ENCODE peak calls at places on chromosomes 2 and 18, in eight cellular contexts. M is tibial artery; P is mesenchymal stem cell; V is adrenal gland; F is naive thymus-derived CD4-positive, alpha-beta T cell; S is HCT116; H is transverse colon; O is neuronal stem cell. I is an unnamed sample.
A peak's percentile ranks its signal among the peaks of the same experiment; 100 is the strongest.

GRCh38 chr18:54187372-54187771 is 37.1 kb downstream of the MBD2 start:
- DNase-seq in M (no peak), P (no peak), V (no peak), F (no peak), S (no peak), H (peak; percentile 10), O (no peak), I (no peak)

GRCh38 chr2:72757177-72757775 is 68.6 kb downstream of the EXOC6B start:
- DNase-seq in M (no peak), P (peak; percentile 61), V (peak; percentile 89), F (no peak), S (no peak), H (no peak), O (no peak), I (peak; percentile 63)

GRCh38 chr2:222941510-222942032 is 80.7 kb downstream of the ACSL3 start:
- DNase-seq in M (no peak), P (no peak), V (no peak), F (no peak), S (no peak), H (no peak), O (no peak), I (no peak)

GRCh38 chr2:10835052-10835970 is 22.7 kb upstream of the PDIA6 start:
- DNase-seq in M (peak; percentile 72), P (peak; percentile 41), V (peak; percentile 53), F (peak; percentile 58), S (peak; percentile 73), H (peak; percentile 88), O (peak; percentile 63), I (peak; percentile 73)

GRCh38 chr18:70216788-70217187 is 11.3 kb upstream of the RTTN start:
- DNase-seq in M (no peak), P (no peak), V (no peak), F (no peak), S (no peak), H (no peak), O (no peak), I (no peak)

GRCh38 chr2:45759310-45759851 is 107.9 kb downstream of the PRKCE start:
- DNase-seq in M (no peak), P (peak; percentile 84), V (no peak), F (no peak), S (no peak), H (no peak), O (no peak), I (no peak)

GRCh38 chr18:72799106-72799505 is 68.7 kb downstream of the NETO1 start:
- DNase-seq in M (no peak), P (peak; percentile 0), V (no peak), F (no peak), S (no peak), H (no peak), O (no peak), I (no peak)

GRCh38 chr2:157220502-157220901 is 37.0 kb upstream of the GALNT5 start:
- DNase-seq in M (no peak), P (no peak), V (no peak), F (no peak), S (no peak), H (no peak), O (no peak), I (no peak)

GRCh38 chr2:149259136-149259535 is 71.3 kb upstream of the LYPD6 start:
- DNase-seq in M (no peak), P (no peak), V (no peak), F (no peak), S (no peak), H (no peak), O (no peak), I (no peak)

GRCh38 chr2:128473175-128474013 is 154.7 kb upstream of the HS6ST1 start:
- DNase-seq in M (no peak), P (peak; percentile 50), V (no peak), F (no peak), S (no peak), H (peak; percentile 17), O (no peak), I (peak; percentile 21)

GRCh38 chr2:30165050-30165520 is 18.3 kb downstream of the YPEL5 start:
- DNase-seq in M (no peak), P (peak; percentile 93), V (peak; percentile 83), F (peak; percentile 88), S (peak; percentile 91), H (peak; percentile 46), O (peak; percentile 70), I (peak; percentile 94)

GRCh38 chr2:20471148-20471547 is 24.3 kb downstream of the RHOB start:
- DNase-seq in M (peak; percentile 9), P (no peak), V (no peak), F (no peak), S (no peak), H (no peak), O (no peak), I (no peak)

GRCh38 chr2:130152816-130153595 is 8.1 kb upstream of the CCDC74B start:
- DNase-seq in M (no peak), P (no peak), V (no peak), F (no peak), S (no peak), H (no peak), O (no peak), I (no peak)

GRCh38 chr2:32752205-32752604 is 124.4 kb downstream of the TTC27 start:
- DNase-seq in M (no peak), P (no peak), V (no peak), F (no peak), S (no peak), H (no peak), O (no peak), I (no peak)

GRCh38 chr2:32755666-32756065 is 127.8 kb downstream of the TTC27 start:
- DNase-seq in M (no peak), P (no peak), V (no peak), F (no peak), S (no peak), H (no peak), O (no peak), I (no peak)

GRCh38 chr2:32758232-32758631 is 130.4 kb downstream of the TTC27 start:
- DNase-seq in M (no peak), P (no peak), V (no peak), F (no peak), S (no peak), H (no peak), O (no peak), I (no peak)

GRCh38 chr2:32752952-32753351 is 125.1 kb downstream of the TTC27 start:
- DNase-seq in M (no peak), P (no peak), V (no peak), F (no peak), S (no peak), H (no peak), O (no peak), I (no peak)

GRCh38 chr2:32756074-32756727 is 128.4 kb downstream of the TTC27 start:
- DNase-seq in M (no peak), P (no peak), V (no peak), F (peak; percentile 2), S (no peak), H (no peak), O (no peak), I (no peak)
- H3K36me3 ChIP-seq in M (peaks cover 17% of the 10 kb centered on the region), P (peaks cover 5% of the 10 kb centered on the region), V (no peaks in the 10 kb centered on the region), F (peaks cover 3% of the 10 kb centered on the region), S (no peaks in the 10 kb centered on the region), H (no peaks in the 10 kb centered on the region), O (no peaks in the 10 kb centered on the region), I (peaks cover 7% of the 10 kb centered on the region)

GRCh38 chr18:73887801-73888200 is 259.8 kb downstream of the FBXO15 start:
- DNase-seq in M (no peak), P (no peak), V (no peak), F (no peak), S (no peak), H (no peak), O (no peak), I (no peak)
- H3K36me3 ChIP-seq in M (no peaks in the 10 kb centered on the region), P (no peaks in the 10 kb centered on the region), V (no peaks in the 10 kb centered on the region), F (no peaks in the 10 kb centered on the region), S (no peaks in the 10 kb centered on the region), H (no peaks in the 10 kb centered on the region), O (no peaks in the 10 kb centered on the region), I (no peaks in the 10 kb centered on the region)

GRCh38 chr2:33511141-33511540 is 34.7 kb downstream of the RASGRP3 start:
- DNase-seq in M (no peak), P (peak; percentile 81), V (no peak), F (no peak), S (no peak), H (no peak), O (no peak), I (no peak)
- H3K36me3 ChIP-seq in M (no peaks in the 10 kb centered on the region), P (no peaks in the 10 kb centered on the region), V (no peaks in the 10 kb centered on the region), F (no peaks in the 10 kb centered on the region), S (no peaks in the 10 kb centered on the region), H (no peaks in the 10 kb centered on the region), O (no peaks in the 10 kb centered on the region), I (no peaks in the 10 kb centered on the region)

GRCh38 chr18:35267809-35268208 is 22.2 kb downstream of the ZSCAN30 start:
- DNase-seq in M (no peak), P (no peak), V (no peak), F (peak; percentile 9), S (no peak), H (peak; percentile 26), O (no peak), I (no peak)
- H3K36me3 ChIP-seq in M (peaks cover 8% of the 10 kb centered on the region), P (peaks cover 29% of the 10 kb centered on the region), V (peaks cover 10% of the 10 kb centered on the region), F (no peaks in the 10 kb centered on the region), S (no peaks in the 10 kb centered on the region), H (no peaks in the 10 kb centered on the region), O (peaks cover 14% of the 10 kb centered on the region), I (no peaks in the 10 kb centered on the region)

GRCh38 chr2:224736227-224736626 is 20.1 kb upstream of the CCDC195 start:
- DNase-seq in M (no peak), P (no peak), V (no peak), F (no peak), S (no peak), H (no peak), O (no peak), I (no peak)
- H3K36me3 ChIP-seq in M (no peaks in the 10 kb centered on the region), P (no peaks in the 10 kb centered on the region), V (no peaks in the 10 kb centered on the region), F (no peaks in the 10 kb centered on the region), S (no peaks in the 10 kb centered on the region), H (no peaks in the 10 kb centered on the region), O (no peaks in the 10 kb centered on the region), I (no peaks in the 10 kb centered on the region)

DNA sequence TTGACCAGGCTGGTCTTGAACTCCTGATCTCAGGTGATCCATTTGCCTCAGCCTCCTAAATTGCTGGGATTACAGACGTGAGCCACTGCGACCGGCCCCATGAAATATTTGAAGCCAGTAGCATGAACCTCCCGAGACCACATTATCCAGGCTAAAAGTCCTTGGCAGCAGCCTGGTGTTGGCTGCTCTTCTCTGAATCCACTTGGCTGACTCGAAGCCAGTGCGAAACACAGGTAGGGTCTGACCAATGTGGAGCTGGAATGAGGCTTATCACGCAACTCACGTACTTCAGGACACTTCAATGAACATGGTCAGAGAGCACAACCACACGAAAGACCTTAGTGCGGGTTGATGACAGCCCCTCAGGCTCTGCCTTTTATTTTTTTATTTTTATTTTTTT is 38.4 kb downstream of the USP40 start:
- DNase-seq in M (no peak), P (no peak), V (no peak), F (no peak), S (no peak), H (no peak), O (no peak), I (no peak)
- H3K36me3 ChIP-seq in M (peaks cover 38% of the 10 kb centered on the region), P (peaks cover 18% of the 10 kb centered on the region), V (peaks cover 23% of the 10 kb centered on the region), F (no peaks in the 10 kb centered on the region), S (no peaks in the 10 kb centered on the region), H (no peaks in the 10 kb centered on the region), O (peaks cover 14% of the 10 kb centered on the region), I (peaks cover 30% of the 10 kb centered on the region)